ENCODE peak calls at places on chromosomes 11 and 22, in six cellular contexts. K is fibroblast of mammary gland, E is T-helper 1 cell, Q is K562, A is GM23248, U is ACHN. M is an unnamed sample.
A peak's percentile ranks its signal among the peaks of the same experiment; 100 is the strongest.

GRCh38 chr11:90434858-90435257 is 212.0 kb upstream of the CHORDC1 start:
- DNase-seq in K (no peak), E (no peak), Q (no peak), A (no peak), U (peak; percentile 29), M (no peak)

GRCh38 chr11:73129198-73129597 is 12.9 kb downstream of the FCHSD2 start:
- DNase-seq in K (no peak), E (no peak), Q (no peak), A (no peak), U (no peak), M (no peak)

GRCh38 chr22:33919591-33920501 is at the start of gene LARGE1:
- DNase-seq in K (no peak), E (no peak), Q (peak; percentile 3), A (peak; percentile 81), U (peak; percentile 17), M (no peak)

GRCh38 chr11:94149435-94149834 is 20.8 kb downstream of the PANX1 start:
- DNase-seq in K (peak; percentile 89), E (no peak), Q (no peak), A (peak; percentile 33), U (no peak), M (no peak)

GRCh38 chr22:41230399-41230785 is 10.3 kb downstream of the CHADL start:
- DNase-seq in K (no peak), E (no peak), Q (no peak), A (no peak), U (no peak), M (no peak)

GRCh38 chr11:134144744-134145143 is 75.9 kb downstream of the JAM3 start:
- DNase-seq in K (no peak), E (no peak), Q (no peak), A (peak; percentile 32), U (no peak), M (no peak)

GRCh38 chr11:119091966-119092879 is 7.5 kb downstream of the HMBS start:
- DNase-seq in K (no peak), E (no peak), Q (peak; percentile 7), A (peak; percentile 8), U (no peak), M (no peak)

GRCh38 chr11:118098996-118099837 is 12.5 kb upstream of the SMIM35 start:
- DNase-seq in K (no peak), E (no peak), Q (no peak), A (no peak), U (no peak), M (no peak)

GRCh38 chr22:26681395-26681821 is 24.0 kb downstream of the MIAT start:
- DNase-seq in K (peak; percentile 24), E (no peak), Q (no peak), A (peak; percentile 35), U (peak; percentile 56), M (no peak)

GRCh38 chr11:112785717-112786116 is 175.5 kb upstream of the NCAM1 start:
- DNase-seq in K (peak; percentile 62), E (no peak), Q (no peak), A (peak; percentile 82), U (no peak), M (no peak)

GRCh38 chr11:104892723-104893511 is 5.3 kb downstream of the CASP12 start:
- DNase-seq in K (peak; percentile 63), E (no peak), Q (no peak), A (no peak), U (no peak), M (no peak)

GRCh38 chr11:16252373-16252772 is 104.0 kb downstream of the SOX6 start:
- DNase-seq in K (no peak), E (no peak), Q (peak; percentile 20), A (peak; percentile 20), U (peak; percentile 20), M (no peak)

GRCh38 chr22:45034156-45034555 is 24.4 kb upstream of the PHF21B start:
- DNase-seq in K (no peak), E (no peak), Q (no peak), A (no peak), U (no peak), M (no peak)

GRCh38 chr22:35480627-35481565 is 59.7 kb upstream of the RASD2 start:
- DNase-seq in K (no peak), E (no peak), Q (no peak), A (peak; percentile 24), U (no peak), M (no peak)

GRCh38 chr11:85826096-85826855 is 15.3 kb upstream of the SYTL2 start:
- DNase-seq in K (peak; percentile 60), E (no peak), Q (peak; percentile 35), A (peak; percentile 65), U (peak; percentile 25), M (no peak)

GRCh38 chr22:31944700-31945477 is 554 bp downstream of the YWHAH start:
- DNase-seq in K (no peak), E (peak; percentile 36), Q (peak; percentile 68), A (peak; percentile 60), U (peak; percentile 16), M (peak; percentile 15)

M was measured in mucosa of gallbladder.